ENCODE peak calls at places on chromosomes 13 and 19, in eight cellular contexts. Q, R, W, S, M, F, X and H are unnamed samples. For H3K9me3 and H3K4me1, the result is how much of the 10 kb centered on the place peaks cover.

GRCh38 chr19:10593820-10594637 is 6.9 kb upstream of the AP1M2 start:
- DNase-seq in X (no peak), M (peak), F (no peak), Q (peak), S (no peak), W (no peak), R (no peak), H (no peak)

GRCh38 chr19:14470031-14470876 is 4.9 kb downstream of the PTGER1 start:
- DNase-seq in M (no peak), R (no peak), F (no peak), Q (no peak), S (no peak), X (peak), W (no peak), H (no peak)

GRCh38 chr19:41638624-41639023 is 11.8 kb upstream of the CEACAM4 start:
- DNase-seq in R (no peak), F (no peak), M (no peak), W (no peak), Q (no peak), X (no peak), S (no peak), H (no peak)

GRCh38 chr19:49216076-49216475 is 58.5 kb downstream of the TRPM4 start:
- DNase-seq in R (no peak), F (no peak), Q (peak), M (no peak), X (peak), S (no peak), W (no peak), H (no peak)

GRCh38 chr19:46648961-46649960 is 11.7 kb downstream of the DACT3 start:
- DNase-seq in S (no peak), X (peak), M (peak), R (no peak), F (no peak), Q (no peak), W (peak), H (no peak)

GRCh38 chr13:92313382-92313781 is 913.2 kb upstream of the GPC6 start:
- DNase-seq in R (no peak), X (no peak), W (no peak), Q (no peak), M (no peak), F (no peak), S (no peak), H (no peak)

GRCh38 chr13:24097667-24098066 is 62.9 kb upstream of the SPATA13 start:
- DNase-seq in Q (no peak), X (no peak), S (no peak), M (no peak), R (no peak), F (no peak), W (no peak), H (no peak)

GRCh38 chr13:46663644-46664043 is 110.7 kb downstream of the LRCH1 start:
- DNase-seq in Q (no peak), W (no peak), S (no peak), X (no peak), M (no peak), R (no peak), F (no peak), H (no peak)

GRCh38 chr13:34207334-34207733 is 389.4 kb downstream of the RFC3 start:
- DNase-seq in X (peak), F (no peak), S (no peak), W (no peak), R (no peak), Q (peak), M (no peak), H (no peak)

GRCh38 chr13:67283602-67284001 is 53.5 kb upstream of the PCDH9 start:
- DNase-seq in R (no peak), Q (no peak), F (no peak), S (no peak), M (no peak), X (no peak), W (no peak), H (no peak)

GRCh38 chr13:110382229-110382628 is 75.1 kb downstream of the COL4A2 start:
- DNase-seq in W (no peak), Q (peak), F (no peak), R (no peak), M (no peak), S (no peak), X (peak), H (peak)

GRCh38 chr13:36353001-36353400 is 6.8 kb upstream of the SPART start:
- DNase-seq in R (no peak), F (no peak), Q (no peak), X (no peak), M (no peak), S (no peak), W (no peak), H (no peak)

GRCh38 chr13:45337803-45338202 is 3.2 kb downstream of the TPT1 start:
- DNase-seq in W (no peak), F (no peak), S (no peak), M (no peak), Q (no peak), X (no peak), R (no peak), H (no peak)

GRCh38 chr19:8577247-8577646 is at the start of gene MYO1F:
- DNase-seq in S (peak), M (peak), R (peak), W (no peak), Q (no peak), X (no peak), F (peak), H (no peak)

GRCh38 chr19:13881692-13882418 is 4.9 kb downstream of the NANOS3 start:
- DNase-seq in R (no peak), W (peak), Q (no peak), M (no peak), S (no peak), X (peak), F (peak), H (no peak)

GRCh38 chr13:100129605-100130004 is 40.7 kb downstream of the PCCA start:
- DNase-seq in X (peak), S (no peak), F (no peak), W (no peak), Q (no peak), R (no peak), M (no peak), H (no peak)

GRCh38 chr13:113555141-113555540 is 29.4 kb upstream of the TFDP1 start:
- DNase-seq in R (peak), Q (no peak), F (no peak), X (no peak), W (no peak), S (peak), M (peak), H (no peak)

GRCh38 chr19:55454787-55455243 is 6.6 kb downstream of the ISOC2 start:
- DNase-seq in F (no peak), X (peak), R (no peak), Q (peak), W (peak), M (no peak), S (no peak), H (no peak)

GRCh38 chr19:52988506-52988905 is 25.2 kb upstream of the ERVV-1 start:
- DNase-seq in S (no peak), Q (no peak), X (no peak), R (no peak), F (no peak), M (no peak), W (no peak), H (no peak)

GRCh38 chr19:51660975-51661600 is 14.5 kb upstream of the SIGLEC14 start:
- DNase-seq in W (peak), R (peak), M (peak), S (peak), F (peak), X (peak), Q (peak), H (peak)

GRCh38 chr19:51663650-51664049 is 17.0 kb upstream of the SIGLEC14 start:
- DNase-seq in S (no peak), F (no peak), W (no peak), X (no peak), R (no peak), Q (no peak), M (no peak), H (no peak)

GRCh38 chr19:51664131-51664530 is 17.5 kb upstream of the SIGLEC14 start:
- DNase-seq in R (no peak), F (no peak), Q (no peak), X (no peak), M (no peak), W (no peak), S (no peak), H (no peak)

GRCh38 chr19:51668167-51668566 is 21.5 kb upstream of the SIGLEC14 start:
- DNase-seq in F (no peak), R (no peak), M (no peak), S (no peak), W (no peak), Q (no peak), X (no peak), H (no peak)

DNA sequence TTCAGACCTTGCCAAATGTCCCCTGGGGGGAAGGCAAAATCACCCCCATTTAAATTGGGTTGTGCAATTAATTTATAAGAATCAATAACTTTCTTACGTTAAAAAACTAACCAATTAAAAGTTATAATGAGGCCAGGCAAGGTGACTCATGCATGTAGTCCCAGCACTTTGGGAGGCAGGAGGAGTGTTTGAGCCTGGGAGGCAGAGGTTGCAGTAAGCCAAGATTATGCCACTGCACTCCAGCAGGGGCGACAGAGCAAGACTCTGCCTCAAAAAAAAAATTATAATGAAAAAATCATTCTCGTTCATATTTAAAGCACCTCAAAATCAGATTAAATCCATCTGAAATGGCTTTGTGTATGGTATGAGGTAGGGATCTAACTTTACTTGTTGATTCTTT is 18.4 kb upstream of the SIGLEC14 start:
- DNase-seq in W (no peak), M (no peak), Q (no peak), S (no peak), R (no peak), F (no peak), X (no peak), H (no peak)
- TF ChIP-seq CTCF in W (no peak), M (no peak), Q (peak), S (no peak), R (no peak), F (no peak), X (peak), H (peak)

DNA sequence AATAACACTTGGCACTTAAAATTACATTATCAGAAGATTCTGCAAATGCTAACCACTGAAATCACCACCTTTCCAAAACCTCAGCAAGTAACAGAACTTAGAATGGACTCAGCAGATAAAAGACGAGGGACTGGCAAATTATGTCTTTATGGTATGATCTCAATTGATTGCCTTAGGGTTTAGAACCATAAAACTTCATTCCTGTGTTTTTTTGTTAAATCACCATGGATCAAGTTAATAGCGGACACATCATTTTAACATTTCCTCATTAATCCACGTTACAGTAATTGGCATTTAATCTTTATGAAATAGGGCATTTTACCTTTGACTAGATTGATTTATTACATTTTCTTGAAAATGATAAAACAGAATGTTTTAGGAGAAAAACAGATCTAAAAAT is 2070.3 kb downstream of the PCDH9 start:
- DNase-seq in F (no peak), R (no peak), W (no peak), X (no peak), Q (no peak), M (no peak), S (no peak), H (no peak)
- H3K9me3 ChIP-seq in F (under half), R (under half), W (under half), X (under half), Q (under half), M (under half), S (under half), H (under half)

GRCh38 chr13:98482476-98483444 is 94.1 kb downstream of the STK24 start:
- DNase-seq in S (peak), W (peak), X (peak), M (peak), Q (peak), R (peak), F (peak), H (no peak)

GRCh38 chr13:98483636-98484288 is 93.1 kb downstream of the STK24 start:
- DNase-seq in W (no peak), F (no peak), Q (no peak), X (no peak), S (no peak), M (no peak), R (no peak), H (no peak)

GRCh38 chr13:98485561-98485960 is 91.3 kb downstream of the STK24 start:
- DNase-seq in W (no peak), M (no peak), F (no peak), S (no peak), Q (no peak), X (no peak), R (no peak), H (no peak)

GRCh38 chr13:98486412-98486811 is 90.5 kb downstream of the STK24 start:
- DNase-seq in W (no peak), Q (no peak), F (no peak), M (no peak), R (no peak), S (no peak), X (no peak), H (no peak)

GRCh38 chr13:98484289-98485219 is 92.4 kb downstream of the STK24 start:
- DNase-seq in X (peak), S (peak), Q (peak), R (peak), M (peak), W (peak), F (peak), H (peak)
- H3K4me1 ChIP-seq in X (half or more), S (under half), Q (half or more), R (half or more), M (half or more), W (half or more), F (half or more), H (under half)

DNA sequence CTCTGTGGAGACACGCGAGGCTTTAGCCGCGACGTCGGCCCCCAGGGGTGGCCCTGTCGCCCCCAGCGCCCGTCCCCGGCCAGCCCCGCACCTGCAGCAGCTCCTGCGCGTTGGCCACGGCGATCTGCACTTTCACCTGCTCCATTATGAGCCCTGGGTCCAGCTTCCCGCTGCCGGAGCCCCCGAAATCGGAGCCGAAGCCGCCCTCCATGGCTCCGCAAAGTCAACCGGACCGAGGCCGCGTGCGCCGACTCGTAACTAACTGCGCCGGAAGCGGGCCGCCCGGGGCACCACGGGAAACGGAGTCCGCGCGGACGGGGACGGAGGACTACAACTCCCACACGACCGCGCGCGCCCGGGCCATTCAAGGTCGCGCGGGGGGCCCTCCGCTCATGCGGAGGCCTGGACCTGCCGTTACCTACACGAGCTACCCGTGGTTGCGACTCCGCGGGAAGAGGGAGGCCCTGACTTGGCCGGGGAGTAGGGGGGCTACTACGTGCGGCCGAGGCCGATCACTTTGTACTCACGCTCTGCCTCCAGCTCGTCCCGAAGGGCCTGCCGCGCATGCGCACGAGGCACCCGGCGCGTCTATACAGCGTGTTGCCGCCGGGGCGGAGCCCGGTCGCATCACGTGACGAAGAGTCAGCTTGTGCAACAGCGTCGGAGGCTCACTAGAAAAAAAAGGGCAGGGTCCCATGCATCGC is at the start of gene TIMM13:
- DNase-seq in S (peak), F (peak), M (peak), W (peak), R (peak), X (peak), Q (peak), H (peak)
- TF ChIP-seq CTCF in S (no peak), F (no peak), M (no peak), W (no peak), R (no peak), X (no peak), Q (no peak), H (no peak)

GRCh38 chr19:21877976-21878375 is 42.0 kb upstream of the ZNF43 start:
- DNase-seq in X (no peak), R (no peak), M (no peak), S (no peak), W (no peak), Q (no peak), F (no peak), H (no peak)

DNA sequence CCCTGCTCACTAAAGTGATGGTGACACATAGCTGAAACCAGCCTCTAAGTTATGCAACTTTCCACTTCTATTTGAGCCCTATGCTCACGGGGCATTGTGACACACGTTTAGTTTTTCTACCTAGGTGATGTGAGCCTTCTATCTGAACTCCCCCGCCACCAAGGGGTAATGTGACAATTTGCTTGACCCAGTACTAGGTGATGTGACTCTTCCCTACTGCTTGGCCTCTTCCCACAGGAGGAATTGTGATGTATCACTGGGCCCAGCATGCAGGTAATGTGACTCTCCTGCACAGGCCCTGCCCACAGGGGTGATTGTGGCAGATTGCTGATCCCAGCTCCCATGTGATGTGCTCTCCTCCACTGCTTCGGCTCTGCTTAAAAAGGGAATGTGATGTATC is 42.7 kb upstream of the ZNF43 start:
- DNase-seq in M (no peak), F (no peak), X (no peak), W (no peak), S (no peak), R (no peak), Q (no peak), H (no peak)
- H3K9me3 ChIP-seq in M (under half), F (under half), X (under half), W (under half), S (under half), R (under half), Q (under half), H (under half)

DNA sequence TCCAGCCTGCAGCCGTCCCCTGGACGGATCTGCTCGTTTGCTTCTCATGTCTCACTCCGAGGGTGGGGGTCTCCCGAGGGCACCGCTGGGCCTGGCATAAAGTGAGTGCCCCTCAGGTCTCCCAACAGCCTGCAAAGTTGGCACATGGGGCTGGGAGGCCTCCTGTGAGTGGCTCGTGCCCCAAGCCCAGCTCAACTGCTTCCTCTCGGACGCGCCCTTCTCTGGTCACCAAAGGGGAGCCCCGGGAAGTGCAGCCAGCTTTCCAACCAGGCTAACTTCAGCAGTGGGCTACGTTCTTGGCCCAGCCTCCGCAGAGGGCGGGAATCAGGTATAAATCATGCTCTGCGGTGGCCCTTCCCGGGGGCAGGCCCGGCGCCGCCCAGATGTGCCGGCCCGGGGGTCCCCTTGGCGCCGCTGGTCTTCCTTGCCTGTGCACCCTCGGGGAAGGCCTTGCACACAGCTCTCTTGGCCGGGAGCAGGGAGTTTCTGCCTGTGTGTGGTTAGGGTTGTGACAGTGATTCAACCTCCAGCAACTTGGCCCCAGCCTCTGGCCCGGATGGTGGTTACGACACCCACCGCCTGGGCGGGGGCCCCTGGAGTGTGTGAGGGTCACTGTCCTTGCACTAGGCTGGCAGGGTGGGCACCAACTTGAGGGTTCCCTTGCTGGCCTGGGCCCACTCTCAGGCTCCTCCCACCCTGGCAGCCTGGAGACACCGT is 20.7 kb downstream of the CEBPG start:
- DNase-seq in Q (no peak), X (peak), F (peak), R (no peak), W (no peak), S (peak), M (peak), H (no peak)
- H3K4me1 ChIP-seq in Q (under half), X (under half), F (under half), R (half or more), W (under half), S (under half), M (half or more), H (under half)

DNA sequence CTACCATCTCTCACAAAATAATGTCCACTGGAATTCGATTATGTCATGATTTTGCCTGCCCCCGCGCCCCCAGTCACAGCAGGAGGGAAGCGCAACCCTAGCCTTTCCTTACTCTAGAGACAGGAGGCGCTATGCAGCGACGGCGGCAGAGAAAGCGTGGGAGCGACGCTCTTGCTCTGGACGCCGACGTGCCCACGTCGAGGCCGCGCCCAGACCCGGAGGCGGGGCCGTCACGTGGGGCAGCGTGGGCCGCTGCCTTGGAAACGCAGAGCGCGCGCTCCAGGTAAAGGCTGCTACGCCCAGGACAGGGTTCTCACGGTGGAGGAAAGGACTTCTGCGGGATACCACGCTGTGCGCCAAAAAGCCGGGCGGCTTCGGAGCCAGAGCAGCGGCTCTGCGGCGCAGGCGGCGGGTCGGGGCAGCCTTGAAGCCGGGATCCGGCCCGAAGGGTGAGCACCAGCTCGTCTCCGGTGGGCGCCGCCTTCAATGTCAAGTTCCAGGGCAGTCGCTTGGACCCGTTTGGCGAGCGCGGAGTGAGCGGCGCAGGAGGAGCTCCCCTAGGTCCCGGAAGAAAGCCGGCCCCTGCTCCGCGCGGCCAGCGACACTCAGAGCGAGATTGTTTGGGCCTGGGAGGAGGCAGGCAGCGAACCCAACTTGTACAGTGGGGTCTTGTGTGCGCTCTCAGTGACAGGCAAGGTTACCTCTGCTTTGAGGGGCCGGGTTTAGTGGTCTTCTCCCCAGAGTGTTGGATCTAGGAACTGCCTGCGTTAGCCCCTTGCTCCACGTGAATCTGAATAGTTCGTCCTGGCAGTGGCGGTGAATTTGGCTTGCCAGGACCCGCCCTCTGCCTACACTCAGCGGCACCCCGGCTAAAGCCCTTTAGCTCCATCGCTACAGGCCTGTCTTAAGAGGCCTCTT is 121.7 kb downstream of the MRPL57 start:
- DNase-seq in M (peak), R (peak), F (peak), X (peak), W (peak), Q (peak), S (peak), H (peak)
- TF ChIP-seq CTCF in M (peak), R (peak), F (peak), X (peak), W (peak), Q (peak), S (peak), H (peak)

GRCh38 chr19:15642807-15643206 is 2.1 kb downstream of the CYP4F3 start:
- DNase-seq in F (no peak), R (no peak), W (no peak), Q (no peak), M (no peak), X (no peak), S (no peak), H (no peak)
- H3K9me3 ChIP-seq in F (under half), R (under half), W (under half), Q (under half), M (under half), X (under half), S (under half), H (under half)